ENCODE peak calls at places on chromosome 10, in seven cellular contexts. One of them, this sample, is unnamed. For H3K4me1, the result is how much of the 10 kb centered on the place peaks cover.

GRCh38 chr10:92123031-92123450 is 167.8 kb downstream of the CPEB3 start:
- DNase-seq in HepG2: peak
- DNase-seq in K562: no peak
- DNase-seq in HCT116: no peak
- DNase-seq in GM12878: no peak
- DNase-seq in H1: no peak
- DNase-seq in SK-N-SH: no peak
- DNase-seq in this sample: no peak

GRCh38 chr10:77926566-77927342 is at the start of gene DLG5:
- DNase-seq in K562: peak
- DNase-seq in GM12878: no peak
- DNase-seq in HepG2: no peak
- DNase-seq in SK-N-SH: peak
- DNase-seq in H1: peak
- DNase-seq in HCT116: no peak
- DNase-seq in this sample: no peak

GRCh38 chr10:77756319-77757232 is 119.0 kb upstream of the KCNMA1 start:
- DNase-seq in GM12878: no peak
- DNase-seq in SK-N-SH: peak
- DNase-seq in HepG2: peak
- DNase-seq in HCT116: peak
- DNase-seq in K562: peak
- DNase-seq in H1: peak
- DNase-seq in this sample: peak

GRCh38 chr10:44260286-44260928 is 124.5 kb downstream of the CXCL12 start:
- DNase-seq in H1: no peak
- DNase-seq in HepG2: no peak
- DNase-seq in GM12878: peak
- DNase-seq in SK-N-SH: peak
- DNase-seq in HCT116: no peak
- DNase-seq in K562: no peak
- DNase-seq in this sample: no peak

GRCh38 chr10:47288236-47288635 is 11.8 kb upstream of the GDF10 start:
- DNase-seq in K562: no peak
- DNase-seq in H1: no peak
- DNase-seq in HCT116: no peak
- DNase-seq in GM12878: no peak
- DNase-seq in HepG2: no peak
- DNase-seq in SK-N-SH: no peak
- DNase-seq in this sample: no peak

GRCh38 chr10:84348431-84348830 is 20.0 kb downstream of the CCSER2 start:
- DNase-seq in H1: no peak
- DNase-seq in HepG2: no peak
- DNase-seq in HCT116: no peak
- DNase-seq in K562: no peak
- DNase-seq in SK-N-SH: no peak
- DNase-seq in GM12878: no peak
- DNase-seq in this sample: no peak

GRCh38 chr10:85548038-85548437 is 818.6 kb downstream of the GRID1 start:
- DNase-seq in GM12878: peak
- DNase-seq in K562: no peak
- DNase-seq in HCT116: peak
- DNase-seq in H1: no peak
- DNase-seq in SK-N-SH: peak
- DNase-seq in HepG2: peak
- DNase-seq in this sample: no peak

GRCh38 chr10:120131183-120131582 is 238.7 kb downstream of the SEC23IP start:
- DNase-seq in HCT116: no peak
- DNase-seq in HepG2: no peak
- DNase-seq in GM12878: no peak
- DNase-seq in H1: peak
- DNase-seq in K562: peak
- DNase-seq in SK-N-SH: no peak
- DNase-seq in this sample: peak

GRCh38 chr10:15311249-15311884 is 59.7 kb downstream of the FAM171A1 start:
- DNase-seq in K562: no peak
- DNase-seq in HepG2: no peak
- DNase-seq in GM12878: no peak
- DNase-seq in H1: no peak
- DNase-seq in HCT116: no peak
- DNase-seq in SK-N-SH: no peak
- DNase-seq in this sample: no peak

GRCh38 chr10:86953747-86954680 is 3.4 kb downstream of the MMRN2 start:
- DNase-seq in HepG2: no peak
- DNase-seq in SK-N-SH: no peak
- DNase-seq in H1: peak
- DNase-seq in HCT116: no peak
- DNase-seq in GM12878: no peak
- DNase-seq in K562: peak
- DNase-seq in this sample: peak

GRCh38 chr10:63539994-63540393 is 18.8 kb downstream of the REEP3 start:
- DNase-seq in HCT116: no peak
- DNase-seq in GM12878: no peak
- DNase-seq in H1: no peak
- DNase-seq in HepG2: no peak
- DNase-seq in K562: no peak
- DNase-seq in SK-N-SH: no peak
- DNase-seq in this sample: no peak

GRCh38 chr10:102632394-102633062 is 11.8 kb upstream of the TRIM8 start:
- DNase-seq in HCT116: no peak
- DNase-seq in SK-N-SH: no peak
- DNase-seq in K562: no peak
- DNase-seq in GM12878: no peak
- DNase-seq in H1: no peak
- DNase-seq in HepG2: no peak
- DNase-seq in this sample: no peak

GRCh38 chr10:75718996-75719395 is 287.6 kb downstream of the LRMDA start:
- DNase-seq in GM12878: no peak
- DNase-seq in K562: no peak
- DNase-seq in HepG2: no peak
- DNase-seq in H1: no peak
- DNase-seq in SK-N-SH: no peak
- DNase-seq in HCT116: no peak
- DNase-seq in this sample: no peak

GRCh38 chr10:65377687-65378086 is 1548.1 kb upstream of the LRRTM3 start:
- DNase-seq in HepG2: no peak
- DNase-seq in H1: no peak
- DNase-seq in GM12878: no peak
- DNase-seq in K562: no peak
- DNase-seq in HCT116: no peak
- DNase-seq in SK-N-SH: no peak
- DNase-seq in this sample: peak

GRCh38 chr10:88897019-88897853 is 17.2 kb downstream of the STAMBPL1 start:
- DNase-seq in GM12878: no peak
- DNase-seq in HCT116: peak
- DNase-seq in HepG2: peak
- DNase-seq in SK-N-SH: no peak
- DNase-seq in K562: no peak
- DNase-seq in H1: no peak
- DNase-seq in this sample: no peak

DNA sequence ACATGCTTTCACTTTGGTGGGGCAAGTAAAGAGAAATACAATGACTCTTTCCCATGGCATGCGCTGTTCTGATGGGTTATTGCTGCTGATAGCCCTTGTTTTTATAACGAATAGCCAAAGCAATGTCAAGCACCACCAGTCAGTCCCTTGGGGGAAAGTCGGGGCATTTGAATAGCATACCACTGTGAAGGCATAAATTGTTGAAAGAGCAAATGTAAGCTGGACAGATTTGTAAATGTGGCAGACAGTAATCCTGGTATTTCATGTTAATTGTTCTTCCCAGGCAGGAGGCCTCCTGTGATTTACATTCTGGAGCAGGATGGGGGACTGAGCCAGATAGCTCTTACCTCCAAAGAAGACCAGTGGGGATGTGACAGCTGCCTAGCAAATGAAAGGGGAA is 293.3 kb downstream of the ADRA2A start:
- DNase-seq in HepG2: no peak
- DNase-seq in H1: no peak
- DNase-seq in SK-N-SH: no peak
- DNase-seq in K562: no peak
- DNase-seq in GM12878: no peak
- DNase-seq in HCT116: no peak
- DNase-seq in this sample: peak
- TF ChIP-seq YY1 in HepG2: no peak
- TF ChIP-seq YY1 in H1: no peak
- TF ChIP-seq YY1 in SK-N-SH: no peak
- TF ChIP-seq YY1 in K562: no peak
- TF ChIP-seq YY1 in GM12878: no peak
- TF ChIP-seq YY1 in HCT116: no peak
- TF ChIP-seq YY1 in this sample: no peak

GRCh38 chr10:4498763-4499251 is 327.2 kb upstream of the AKR1E2 start:
- DNase-seq in HepG2: no peak
- DNase-seq in SK-N-SH: no peak
- DNase-seq in H1: no peak
- DNase-seq in K562: no peak
- DNase-seq in HCT116: no peak
- DNase-seq in GM12878: no peak
- DNase-seq in this sample: no peak
- H3K9ac ChIP-seq in HepG2: no peak
- H3K9ac ChIP-seq in SK-N-SH: peak
- H3K9ac ChIP-seq in H1: no peak
- H3K9ac ChIP-seq in K562: no peak
- H3K9ac ChIP-seq in HCT116: no peak
- H3K9ac ChIP-seq in GM12878: no peak
- H3K9ac ChIP-seq in this sample: no peak

DNA sequence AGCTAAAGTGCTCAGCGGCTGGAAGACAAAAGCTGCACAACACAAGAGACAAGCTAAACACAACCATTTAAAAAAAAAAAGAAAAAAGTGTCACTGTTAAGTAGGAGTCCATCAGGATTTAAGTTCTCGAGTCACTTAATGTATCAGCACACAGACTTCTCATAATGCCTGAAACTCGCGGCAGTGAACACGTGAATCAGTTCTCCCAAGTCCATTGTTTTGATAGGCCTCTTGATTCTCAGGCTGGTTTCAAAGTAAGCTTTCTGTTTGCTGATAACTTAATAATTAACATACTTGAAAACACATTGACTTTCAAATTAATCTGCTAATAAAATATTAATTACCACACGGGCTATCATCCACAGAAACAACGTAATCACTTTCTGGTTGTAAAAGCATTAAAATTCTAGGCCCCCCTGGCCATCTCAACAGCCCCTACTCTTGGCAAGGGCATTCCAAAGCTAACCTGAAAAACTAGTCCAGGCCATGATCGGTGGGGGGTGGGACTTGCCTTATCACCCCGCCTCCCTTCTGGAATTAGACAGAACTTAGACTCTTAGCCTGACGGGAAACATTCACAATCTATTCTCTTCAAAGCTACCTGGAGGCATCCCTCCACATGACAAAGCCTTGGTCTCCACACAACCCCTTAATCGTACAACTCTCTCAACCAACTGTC is 129.0 kb downstream of the DIP2C start:
- DNase-seq in K562: no peak
- DNase-seq in GM12878: no peak
- DNase-seq in H1: no peak
- DNase-seq in HCT116: no peak
- DNase-seq in SK-N-SH: no peak
- DNase-seq in HepG2: no peak
- DNase-seq in this sample: no peak
- H3K4me1 ChIP-seq in K562: under half
- H3K4me1 ChIP-seq in GM12878: under half
- H3K4me1 ChIP-seq in H1: under half
- H3K4me1 ChIP-seq in HCT116: under half
- H3K4me1 ChIP-seq in SK-N-SH: under half
- H3K4me1 ChIP-seq in HepG2: under half
- H3K4me1 ChIP-seq in this sample: under half

GRCh38 chr10:113424304-113424721 is 128.5 kb upstream of the HABP2 start:
- DNase-seq in HCT116: no peak
- DNase-seq in H1: no peak
- DNase-seq in GM12878: no peak
- DNase-seq in HepG2: no peak
- DNase-seq in K562: no peak
- DNase-seq in SK-N-SH: no peak
- DNase-seq in this sample: no peak
- TF ChIP-seq YY1 in HCT116: no peak
- TF ChIP-seq YY1 in H1: no peak
- TF ChIP-seq YY1 in GM12878: no peak
- TF ChIP-seq YY1 in HepG2: no peak
- TF ChIP-seq YY1 in K562: no peak
- TF ChIP-seq YY1 in SK-N-SH: no peak
- TF ChIP-seq YY1 in this sample: no peak

GRCh38 chr10:100927266-100927665 is 14.5 kb downstream of the SLF2 start:
- DNase-seq in HCT116: no peak
- DNase-seq in SK-N-SH: no peak
- DNase-seq in H1: no peak
- DNase-seq in K562: no peak
- DNase-seq in GM12878: no peak
- DNase-seq in HepG2: no peak
- DNase-seq in this sample: no peak

GRCh38 chr10:100928039-100928438 is 15.3 kb downstream of the SLF2 start:
- DNase-seq in HCT116: no peak
- DNase-seq in K562: no peak
- DNase-seq in GM12878: no peak
- DNase-seq in SK-N-SH: no peak
- DNase-seq in HepG2: no peak
- DNase-seq in H1: no peak
- DNase-seq in this sample: no peak

DNA sequence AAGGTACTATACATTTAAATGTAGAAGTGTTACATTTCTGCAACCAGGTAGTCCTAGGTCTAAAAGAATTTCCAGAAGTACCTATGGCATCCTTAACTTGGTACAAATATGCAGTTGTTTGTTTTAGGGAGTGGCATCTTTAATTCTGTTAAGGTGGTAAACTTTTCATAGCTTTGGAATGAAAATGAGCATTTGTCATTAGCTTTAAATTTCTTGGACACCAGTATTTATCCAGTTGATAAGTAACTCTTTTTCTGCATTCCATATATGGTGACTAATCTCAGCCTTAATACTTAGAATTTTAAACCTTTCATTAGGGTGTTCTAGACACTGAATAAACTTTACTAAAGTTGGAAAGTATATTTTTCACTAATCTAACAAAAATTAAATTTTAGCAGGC is 10.8 kb downstream of the SLF2 start:
- DNase-seq in GM12878: no peak
- DNase-seq in HCT116: no peak
- DNase-seq in HepG2: no peak
- DNase-seq in SK-N-SH: no peak
- DNase-seq in H1: no peak
- DNase-seq in K562: no peak
- DNase-seq in this sample: no peak
- H3K9ac ChIP-seq in GM12878: no peak
- H3K9ac ChIP-seq in HCT116: no peak
- H3K9ac ChIP-seq in HepG2: no peak
- H3K9ac ChIP-seq in SK-N-SH: no peak
- H3K9ac ChIP-seq in H1: no peak
- H3K9ac ChIP-seq in K562: no peak
- H3K9ac ChIP-seq in this sample: no peak